ENCODE peak calls at places on chromosome 13, in eight cellular contexts. O is A549, I is tibial nerve, S is Peyer's patch, J is HCT116, A is transverse colon, W is thyroid gland, E is IMR-90. L is an unnamed sample.

GRCh38 chr13:20125129-20125782 is 35.6 kb downstream of the GJA3 start:
- DNase-seq in O (no peak), I (no peak), S (peak), J (no peak), A (no peak), W (no peak), E (peak), L (no peak)

GRCh38 chr13:46295531-46296464 is 84.1 kb downstream of the LRRC63 start:
- DNase-seq in O (no peak), I (no peak), S (peak), J (no peak), A (peak), W (no peak), E (peak), L (no peak)

GRCh38 chr13:73323615-73324014 is 264.8 kb downstream of the KLF5 start:
- DNase-seq in O (no peak), I (no peak), S (no peak), J (no peak), A (no peak), W (no peak), E (no peak), L (no peak)

GRCh38 chr13:25847635-25848616 is 203.9 kb downstream of the SHISA2 start:
- DNase-seq in O (no peak), I (no peak), S (no peak), J (no peak), A (peak), W (no peak), E (no peak), L (no peak)

GRCh38 chr13:27372896-27373295 is 51.5 kb upstream of the GTF3A start:
- DNase-seq in O (peak), I (no peak), S (peak), J (no peak), A (peak), W (no peak), E (peak), L (no peak)

GRCh38 chr13:68078457-68078856 is 848.3 kb upstream of the PCDH9 start:
- DNase-seq in O (no peak), I (no peak), S (no peak), J (no peak), A (no peak), W (no peak), E (no peak), L (no peak)

GRCh38 chr13:110811008-110811720 is 97.7 kb downstream of the ING1 start:
- DNase-seq in O (no peak), I (no peak), S (no peak), J (no peak), A (no peak), W (no peak), E (no peak), L (no peak)

GRCh38 chr13:63999614-64000013 is 2584.0 kb upstream of the PCDH20 start:
- DNase-seq in O (no peak), I (no peak), S (no peak), J (no peak), A (no peak), W (no peak), E (no peak), L (no peak)

GRCh38 chr13:78431328-78431727 is 172.0 kb downstream of the POU4F1 start:
- DNase-seq in O (no peak), I (no peak), S (no peak), J (no peak), A (no peak), W (no peak), E (no peak), L (no peak)

GRCh38 chr13:51731759-51732158 is 72.2 kb downstream of the DHRS12 start:
- DNase-seq in O (peak), I (no peak), S (no peak), J (no peak), A (no peak), W (no peak), E (peak), L (no peak)

GRCh38 chr13:39777527-39778061 is 122.1 kb downstream of the COG6 start:
- DNase-seq in O (peak), I (no peak), S (no peak), J (peak), A (no peak), W (no peak), E (peak), L (no peak)

GRCh38 chr13:24640752-24641151 is 39.5 kb upstream of the ATP12A start:
- DNase-seq in O (no peak), I (no peak), S (no peak), J (no peak), A (no peak), W (no peak), E (no peak), L (no peak)

GRCh38 chr13:73767747-73768315 is 366.4 kb downstream of the KLF12 start:
- DNase-seq in O (peak), I (no peak), S (peak), J (no peak), A (no peak), W (peak), E (no peak), L (no peak)

GRCh38 chr13:34671136-34671535 is 270.9 kb upstream of the NBEA start:
- DNase-seq in O (no peak), I (no peak), S (no peak), J (no peak), A (no peak), W (peak), E (no peak), L (no peak)

GRCh38 chr13:35879111-35879510 is 252.1 kb downstream of the DCLK1 start:
- DNase-seq in O (no peak), I (no peak), S (no peak), J (no peak), A (no peak), W (no peak), E (no peak), L (no peak)

GRCh38 chr13:30159446-30159839 is 147.9 kb downstream of the KATNAL1 start:
- DNase-seq in O (no peak), I (no peak), S (no peak), J (no peak), A (no peak), W (no peak), E (peak), L (no peak)

GRCh38 chr13:30156270-30156669 is 151.1 kb downstream of the KATNAL1 start:
- DNase-seq in O (no peak), I (no peak), S (peak), J (no peak), A (no peak), W (no peak), E (peak), L (no peak)

GRCh38 chr13:30157616-30157993 is 149.7 kb downstream of the KATNAL1 start:
- DNase-seq in O (no peak), I (no peak), S (peak), J (no peak), A (no peak), W (no peak), E (no peak), L (no peak)

GRCh38 chr13:30156826-30157615 is 150.3 kb downstream of the KATNAL1 start:
- DNase-seq in O (no peak), I (no peak), S (peak), J (no peak), A (no peak), W (no peak), E (no peak), L (no peak)

DNA sequence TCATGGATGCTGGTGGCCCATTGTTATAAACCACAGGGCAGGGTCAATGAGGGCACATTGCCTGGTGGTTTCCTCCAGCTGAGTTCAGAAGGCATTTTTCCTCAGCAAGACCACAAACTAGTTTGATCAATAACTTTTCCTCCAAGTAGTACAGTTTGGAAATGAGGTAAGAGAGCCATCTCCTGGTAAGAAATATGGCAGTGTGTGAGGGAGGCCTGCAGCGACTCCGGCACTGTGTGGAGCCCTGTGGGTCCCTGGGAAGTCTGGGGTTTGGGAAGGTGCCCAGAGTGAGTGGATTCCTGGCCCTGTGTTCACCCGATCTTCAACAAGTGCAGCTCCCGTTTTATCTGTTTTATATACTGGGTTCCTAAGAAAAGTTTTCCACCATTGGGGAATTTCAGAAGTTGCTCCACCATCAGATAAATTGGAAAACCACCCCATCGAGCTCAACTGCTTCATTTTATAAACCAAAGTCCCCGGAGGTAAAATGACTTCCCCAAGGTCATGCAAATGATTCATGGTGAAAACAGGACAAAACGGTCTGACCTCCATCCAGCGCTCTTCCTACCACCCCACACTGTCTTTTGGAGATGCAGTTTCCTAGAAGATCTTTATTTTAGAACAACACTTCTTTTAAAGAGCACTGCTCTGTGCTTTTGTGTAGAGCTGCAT is 148.4 kb downstream of the KATNAL1 start:
- DNase-seq in O (no peak), I (peak), S (no peak), J (no peak), A (no peak), W (no peak), E (peak), L (no peak)
- TF ChIP-seq CTCF in O (peak), I (peak), S (peak), J (no peak), A (peak), W (no peak), E (peak), L (peak)

DNA sequence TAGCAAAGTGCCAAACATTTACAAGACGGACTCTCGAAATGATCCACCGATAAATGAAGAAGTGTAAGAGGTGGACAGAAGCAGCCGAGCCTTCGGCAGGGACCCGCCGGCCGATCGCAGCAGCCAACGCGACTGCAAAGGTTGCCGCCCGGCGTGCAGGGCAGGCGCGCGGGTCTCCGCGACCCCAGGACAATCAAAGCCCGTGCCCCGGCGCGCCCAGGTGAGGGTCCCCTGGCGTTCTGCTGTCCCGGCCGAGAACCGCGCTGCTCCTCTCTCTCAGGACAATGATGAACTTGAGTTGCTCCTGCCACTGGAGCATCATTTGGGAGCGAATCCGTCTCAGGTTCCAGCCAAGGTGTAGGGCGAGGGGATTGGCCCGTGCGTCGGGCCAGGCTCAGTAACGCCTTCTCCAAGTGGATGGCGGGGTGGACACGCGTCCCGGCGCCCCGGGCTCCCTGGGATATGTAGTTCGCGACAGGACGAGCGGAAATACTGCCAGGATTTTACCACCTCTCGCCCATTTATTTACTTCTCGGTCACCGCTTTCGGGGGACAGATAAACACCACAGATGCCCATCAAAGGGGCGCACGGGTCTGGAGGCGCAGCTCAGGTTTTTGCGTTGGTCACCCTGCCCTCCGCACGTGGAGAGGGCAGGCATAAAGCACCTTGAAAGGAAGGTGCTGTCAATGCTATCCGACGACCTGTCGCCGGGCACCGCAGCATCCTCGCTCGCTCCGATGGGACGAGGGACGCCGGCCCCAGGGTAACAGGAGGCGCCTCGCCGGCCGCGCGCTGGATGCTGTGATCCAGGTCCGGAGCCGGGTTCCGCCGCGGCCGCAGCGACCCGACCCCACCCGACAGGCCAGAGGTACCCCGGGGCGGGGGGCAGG is at the start of the genes BIVM and POGLUT2:
- DNase-seq in O (peak), I (peak), S (peak), J (peak), A (peak), W (peak), E (peak), L (peak)
- TF ChIP-seq POLR2A in O (peak), I (no peak), S (no peak), J (peak), A (no peak), W (no peak), E (no peak), L (no peak)

DNA sequence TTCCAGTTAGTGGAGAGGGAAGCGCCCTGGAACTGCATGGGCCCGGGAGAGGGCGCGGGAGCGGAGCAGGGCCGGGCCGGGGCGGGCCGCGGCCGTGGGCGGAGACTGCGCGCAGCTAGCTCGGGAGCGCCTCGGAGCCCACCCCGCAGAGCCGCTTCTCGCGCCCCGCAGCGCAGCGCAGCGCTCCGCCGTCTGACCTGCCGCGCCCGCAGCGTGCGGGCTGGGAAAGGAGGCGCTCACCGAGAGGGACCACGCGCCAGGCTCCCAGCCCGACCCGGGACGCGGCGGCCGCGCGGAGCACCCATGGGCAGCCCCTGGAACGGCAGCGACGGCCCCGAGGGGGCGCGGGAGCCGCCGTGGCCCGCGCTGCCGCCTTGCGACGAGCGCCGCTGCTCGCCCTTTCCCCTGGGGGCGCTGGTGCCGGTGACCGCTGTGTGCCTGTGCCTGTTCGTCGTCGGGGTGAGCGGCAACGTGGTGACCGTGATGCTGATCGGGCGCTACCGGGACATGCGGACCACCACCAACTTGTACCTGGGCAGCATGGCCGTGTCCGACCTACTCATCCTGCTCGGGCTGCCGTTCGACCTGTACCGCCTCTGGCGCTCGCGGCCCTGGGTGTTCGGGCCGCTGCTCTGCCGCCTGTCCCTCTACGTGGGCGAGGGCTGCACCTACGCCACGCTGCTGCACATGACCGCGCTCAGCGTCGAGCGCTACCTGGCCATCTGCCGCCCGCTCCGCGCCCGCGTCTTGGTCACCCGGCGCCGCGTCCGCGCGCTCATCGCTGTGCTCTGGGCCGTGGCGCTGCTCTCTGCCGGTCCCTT is at the start of gene MLNR:
- DNase-seq in O (peak), I (no peak), S (no peak), J (no peak), A (no peak), W (peak), E (no peak), L (no peak)
- TF ChIP-seq CTCF in O (peak), I (peak), S (no peak), J (no peak), A (no peak), W (no peak), E (no peak), L (no peak)

DNA sequence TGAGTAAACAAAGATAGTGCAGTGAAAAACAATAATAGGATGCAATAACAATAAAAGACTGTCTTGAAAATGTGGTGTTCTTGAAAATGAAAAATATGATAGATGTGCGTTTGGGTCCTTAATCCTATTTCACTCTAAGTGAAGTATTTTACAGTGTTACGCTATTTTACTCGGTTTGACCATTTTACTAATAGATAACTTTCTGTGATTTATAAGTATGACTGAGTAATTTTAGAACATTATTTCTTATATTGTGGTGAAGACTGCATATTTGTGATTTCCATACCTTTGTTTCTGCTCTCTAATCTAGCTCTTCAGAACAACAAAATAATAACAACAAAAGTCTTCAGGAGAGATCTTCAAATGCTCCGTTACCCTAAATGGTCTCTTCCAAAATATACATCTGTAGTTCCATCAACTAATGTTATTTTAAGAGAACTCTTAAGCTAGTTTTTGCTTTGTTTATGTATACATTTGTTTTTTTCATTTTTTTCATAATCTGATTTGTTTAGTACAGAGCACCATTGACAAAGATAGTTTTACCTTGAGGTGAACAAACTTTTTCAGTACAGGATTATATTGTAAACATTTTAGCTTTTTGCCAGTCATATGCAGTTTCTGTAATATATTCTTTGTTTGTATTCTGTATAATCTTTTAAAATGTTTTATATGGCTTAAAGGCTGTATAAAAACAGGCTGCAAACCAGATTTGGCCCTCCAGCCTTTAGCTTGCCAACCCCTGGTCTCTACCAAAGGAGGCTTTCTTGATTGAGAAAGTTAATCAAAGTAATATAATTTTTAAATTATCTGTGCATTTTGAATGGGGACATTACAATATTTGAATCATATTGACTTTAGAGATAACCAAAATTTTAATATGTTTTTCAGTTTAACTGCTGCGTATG is 1572.7 kb upstream of the PRR20A start:
- DNase-seq in O (no peak), I (no peak), S (no peak), J (no peak), A (no peak), W (no peak), E (no peak), L (no peak)
- TF ChIP-seq POLR2A in O (no peak), I (no peak), S (no peak), J (no peak), A (no peak), W (no peak), E (no peak), L (no peak)

GRCh38 chr13:53198017-53198416 is 169.4 kb downstream of the OLFM4 start:
- DNase-seq in O (no peak), I (no peak), S (no peak), J (no peak), A (no peak), W (no peak), E (no peak), L (no peak)

GRCh38 chr13:53201454-53202225 is 173.0 kb downstream of the OLFM4 start:
- DNase-seq in O (no peak), I (no peak), S (peak), J (no peak), A (peak), W (peak), E (no peak), L (no peak)

GRCh38 chr13:53200075-53200474 is 171.5 kb downstream of the OLFM4 start:
- DNase-seq in O (no peak), I (no peak), S (no peak), J (no peak), A (no peak), W (no peak), E (no peak), L (peak)

GRCh38 chr13:53198699-53199098 is 170.1 kb downstream of the OLFM4 start:
- DNase-seq in O (no peak), I (no peak), S (no peak), J (no peak), A (no peak), W (no peak), E (no peak), L (peak)

DNA sequence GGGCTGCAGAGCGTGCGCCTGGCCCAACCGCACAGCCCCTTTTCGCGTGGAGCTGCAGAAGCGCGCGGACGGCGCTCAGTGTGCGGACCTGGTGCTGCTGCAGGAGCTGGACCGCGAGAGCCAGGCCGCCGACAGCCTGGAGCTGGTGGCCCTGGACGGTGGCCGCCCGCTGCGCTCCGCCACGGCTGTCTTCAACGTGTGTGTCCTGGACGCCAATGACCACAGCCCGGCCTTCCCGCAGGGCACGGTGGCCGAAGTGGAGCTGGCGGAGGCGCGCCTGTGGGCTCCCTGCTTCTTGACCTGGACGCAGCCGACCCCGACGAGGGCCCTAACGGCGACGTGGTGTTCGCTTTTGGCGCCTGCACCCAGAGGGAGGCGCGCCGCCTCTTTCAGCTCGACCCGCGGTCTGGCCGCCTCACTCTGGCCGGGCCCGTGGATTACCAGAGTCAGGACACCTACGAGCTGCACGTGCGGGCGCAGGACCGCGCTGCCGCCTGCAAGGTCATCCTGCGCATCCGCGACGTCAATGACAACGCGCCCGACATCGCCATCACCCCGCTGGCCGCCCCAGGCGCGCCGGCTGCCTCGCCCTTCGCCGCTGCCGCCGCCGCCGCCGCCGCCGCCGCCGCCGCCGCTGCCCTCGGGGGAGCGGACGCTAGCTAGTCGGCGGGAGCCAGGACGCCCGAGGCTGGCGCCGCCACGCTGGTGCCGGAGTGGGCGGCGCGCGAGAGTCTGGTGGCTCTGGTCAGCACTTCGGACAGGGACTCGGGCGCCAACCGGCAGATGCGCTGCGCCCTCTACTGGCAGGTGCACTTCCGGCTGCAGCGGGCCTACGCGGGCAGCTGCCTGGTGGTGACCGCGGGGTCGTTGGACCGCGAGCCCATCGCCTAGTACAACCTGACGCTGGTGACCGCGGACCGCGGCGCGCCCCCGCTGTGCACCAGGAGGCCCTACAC is 172.2 kb downstream of the OLFM4 start:
- DNase-seq in O (no peak), I (no peak), S (peak), J (no peak), A (peak), W (peak), E (peak), L (peak)
- TF ChIP-seq CTCF in O (no peak), I (peak), S (peak), J (no peak), A (peak), W (peak), E (peak), L (peak)

GRCh38 chr13:91356919-91357612 is 9.6 kb downstream of the MIR17HG start:
- DNase-seq in O (no peak), I (no peak), S (no peak), J (no peak), A (no peak), W (no peak), E (no peak), L (no peak)
- TF ChIP-seq POLR2A in O (no peak), I (no peak), S (no peak), J (no peak), A (no peak), W (no peak), E (no peak), L (no peak)

GRCh38 chr13:91247768-91248167 is 99.7 kb upstream of the MIR17HG start:
- DNase-seq in O (peak), I (no peak), S (no peak), J (no peak), A (no peak), W (no peak), E (no peak), L (no peak)
- TF ChIP-seq CTCF in O (no peak), I (no peak), S (peak), J (no peak), A (no peak), W (no peak), E (peak), L (no peak)

GRCh38 chr13:75410207-75410606 is 71.8 kb downstream of the TBC1D4 start:
- DNase-seq in O (no peak), I (no peak), S (no peak), J (no peak), A (no peak), W (no peak), E (no peak), L (no peak)
- TF ChIP-seq POLR2A in O (no peak), I (no peak), S (no peak), J (no peak), A (no peak), W (no peak), E (no peak), L (no peak)

L was measured in esophagus muscularis mucosa.